ENCODE peak calls at places on chromosomes 11 and 22, in six cellular contexts. Z is mesenchymal stem cell, M is endothelial cell of umbilical vein, L is body of pancreas, X is tibial nerve, C is stomach. K is an unnamed sample. For H3K27me3 and H3K36me3, the result is how much of the 10 kb centered on the place peaks cover.

GRCh38 chr11:105915036-105915435 is 107.0 kb downstream of the MSANTD4 start:
- DNase-seq in X (no peak), Z (no peak), C (no peak), M (no peak), L (no peak), K (no peak)

GRCh38 chr11:118791961-118792578 is 1.1 kb upstream of the DDX6 start:
- DNase-seq in M (no peak), C (peak), X (no peak), Z (no peak), L (no peak), K (no peak)

GRCh38 chr22:48667289-48667688 is 1160.4 kb downstream of the BRD1 start:
- DNase-seq in M (no peak), X (no peak), L (no peak), C (no peak), Z (no peak), K (no peak)

GRCh38 chr22:50737728-50738648 is at the start of gene ACR:
- DNase-seq in L (no peak), M (no peak), C (peak), Z (no peak), X (no peak), K (no peak)

GRCh38 chr11:6505577-6506240 is 8.6 kb downstream of the DNHD1 start:
- DNase-seq in M (peak), L (peak), Z (peak), X (no peak), C (no peak), K (no peak)

GRCh38 chr11:130469181-130469580 is 20.7 kb downstream of the ADAMTS15 start:
- DNase-seq in M (no peak), X (no peak), Z (no peak), C (no peak), L (no peak), K (no peak)

GRCh38 chr22:39666495-39666894 is 95.9 kb downstream of the CACNA1I start:
- DNase-seq in C (no peak), Z (no peak), L (no peak), M (no peak), X (no peak), K (no peak)

GRCh38 chr22:25406510-25407210 is 157.8 kb upstream of the GRK3 start:
- DNase-seq in X (no peak), L (peak), C (no peak), M (no peak), Z (peak), K (no peak)

GRCh38 chr11:27699242-27699925 is 871 bp downstream of the BDNF start:
- DNase-seq in L (no peak), M (peak), X (no peak), Z (peak), C (no peak), K (no peak)

GRCh38 chr11:127890026-127890611 is 697.2 kb downstream of the ETS1 start:
- DNase-seq in L (no peak), M (no peak), C (no peak), Z (no peak), X (no peak), K (no peak)

GRCh38 chr22:45526768-45527360 is 24.2 kb downstream of the FBLN1 start:
- DNase-seq in Z (no peak), X (no peak), C (no peak), L (no peak), M (no peak), K (no peak)

GRCh38 chr11:19938051-19938856 is 222.0 kb downstream of the DBX1 start:
- DNase-seq in L (peak), X (no peak), M (peak), Z (peak), C (peak), K (peak)

GRCh38 chr11:122733301-122733686 is 77.8 kb downstream of the UBASH3B start:
- DNase-seq in X (peak), L (peak), Z (peak), C (no peak), M (peak), K (peak)

GRCh38 chr11:33970984-33971466 is 79.1 kb upstream of the LMO2 start:
- DNase-seq in X (no peak), L (peak), C (peak), Z (peak), M (peak), K (peak)

GRCh38 chr11:47607380-47607779 is 13.2 kb upstream of the C1QTNF4 start:
- DNase-seq in M (peak), Z (peak), C (no peak), X (no peak), L (peak), K (peak)

GRCh38 chr22:29511126-29511854 is 31.3 kb downstream of the NEFH start:
- DNase-seq in L (no peak), M (no peak), X (no peak), C (no peak), Z (no peak), K (no peak)

GRCh38 chr11:107830915-107831540 is 27.6 kb downstream of the SLC35F2 start:
- DNase-seq in L (peak), Z (no peak), C (peak), M (peak), X (no peak), K (no peak)

GRCh38 chr22:45599836-45600577 is 71.6 kb upstream of the ATXN10 start:
- DNase-seq in L (no peak), M (no peak), C (no peak), Z (no peak), X (no peak), K (no peak)

GRCh38 chr11:65773784-65774411 is 6.9 kb downstream of the AP5B1 start:
- DNase-seq in C (peak), M (no peak), X (no peak), L (no peak), Z (no peak), K (no peak)

GRCh38 chr11:109423860-109424190 is 1.8 kb downstream of the C11orf87 start:
- DNase-seq in C (no peak), M (no peak), L (no peak), Z (no peak), X (no peak), K (no peak)

GRCh38 chr11:9172394-9172793 is 81.0 kb upstream of the SCUBE2 start:
- DNase-seq in X (no peak), M (no peak), C (no peak), Z (no peak), L (no peak), K (no peak)

GRCh38 chr11:35419713-35420333 is 465 bp upstream of the SLC1A2 start:
- DNase-seq in C (no peak), X (no peak), M (no peak), Z (peak), L (no peak), K (no peak)

GRCh38 chr11:104332110-104332509 is 168.2 kb upstream of the PDGFD start:
- DNase-seq in X (no peak), C (peak), L (no peak), Z (no peak), M (peak), K (no peak)

GRCh38 chr11:43904737-43905515 is 24.3 kb downstream of the ALKBH3 start:
- DNase-seq in M (peak), L (no peak), C (no peak), Z (peak), X (no peak), K (no peak)

GRCh38 chr11:64296236-64296635 is 3.9 kb upstream of the CATSPERZ start:
- DNase-seq in M (no peak), Z (no peak), L (no peak), C (no peak), X (no peak), K (no peak)
- H3K27me3 ChIP-seq in M (half or more), Z (half or more), L (under half), C (half or more), X (half or more), K (under half)

GRCh38 chr11:64319421-64319761 is 1.5 kb downstream of the PRDX5 start:
- DNase-seq in X (no peak), L (no peak), M (no peak), Z (peak), C (no peak), K (no peak)
- H3K4me3 ChIP-seq in X (no peak), L (no peak), M (no peak), Z (no peak), C (peak), K (peak)

GRCh38 chr11:93736129-93736528 is 5.2 kb downstream of the TAF1D start:
- DNase-seq in C (no peak), M (no peak), L (no peak), X (no peak), Z (peak), K (no peak)

GRCh38 chr11:93735627-93736026 is 5.7 kb downstream of the TAF1D start:
- DNase-seq in L (no peak), C (no peak), Z (no peak), X (no peak), M (no peak), K (no peak)

GRCh38 chr11:93738647-93739081 is 2.6 kb downstream of the TAF1D start:
- DNase-seq in C (no peak), X (no peak), M (peak), Z (peak), L (no peak), K (no peak)

GRCh38 chr11:93740031-93740801 is 1.1 kb downstream of the TAF1D start:
- DNase-seq in Z (no peak), C (no peak), L (peak), X (no peak), M (peak), K (peak)

GRCh38 chr11:93737904-93738612 is 3.2 kb downstream of the TAF1D start:
- DNase-seq in L (no peak), C (no peak), M (peak), X (no peak), Z (no peak), K (no peak)
- H3K36me3 ChIP-seq in L (under half), C (half or more), M (under half), X (under half), Z (under half), K (half or more)

DNA sequence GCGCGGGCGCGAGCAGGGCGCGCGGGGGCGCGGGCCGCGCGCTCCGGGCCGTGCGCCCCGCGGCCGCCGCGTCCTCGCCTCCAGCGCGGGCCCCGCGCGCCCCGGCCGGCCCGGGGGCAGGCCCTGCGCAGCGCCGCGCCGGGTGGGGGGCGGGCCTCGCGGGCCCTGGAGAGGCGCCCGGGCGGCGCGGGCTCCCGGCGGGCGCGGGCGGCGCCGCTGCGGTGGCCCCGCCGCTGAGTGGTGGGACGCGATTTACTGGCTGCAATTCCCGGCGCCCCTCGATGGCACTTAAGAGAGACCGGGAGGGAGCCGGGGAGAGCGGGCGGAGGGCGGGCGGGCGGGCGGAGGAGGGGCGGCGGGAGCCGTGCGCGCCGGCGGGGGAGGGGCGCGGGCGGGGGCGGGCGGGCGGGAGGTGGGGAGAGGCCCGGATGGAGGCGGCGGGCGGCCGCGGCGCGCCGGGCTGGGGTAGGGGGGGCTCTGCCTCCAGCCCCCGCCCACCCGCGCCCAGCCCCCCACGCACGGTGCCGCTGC is 73.2 kb upstream of the TCF20 start:
- DNase-seq in X (no peak), Z (no peak), C (no peak), L (no peak), M (no peak), K (peak)
- H3K27me3 ChIP-seq in X (under half), Z (under half), C (under half), L (under half), M (under half), K (under half)

DNA sequence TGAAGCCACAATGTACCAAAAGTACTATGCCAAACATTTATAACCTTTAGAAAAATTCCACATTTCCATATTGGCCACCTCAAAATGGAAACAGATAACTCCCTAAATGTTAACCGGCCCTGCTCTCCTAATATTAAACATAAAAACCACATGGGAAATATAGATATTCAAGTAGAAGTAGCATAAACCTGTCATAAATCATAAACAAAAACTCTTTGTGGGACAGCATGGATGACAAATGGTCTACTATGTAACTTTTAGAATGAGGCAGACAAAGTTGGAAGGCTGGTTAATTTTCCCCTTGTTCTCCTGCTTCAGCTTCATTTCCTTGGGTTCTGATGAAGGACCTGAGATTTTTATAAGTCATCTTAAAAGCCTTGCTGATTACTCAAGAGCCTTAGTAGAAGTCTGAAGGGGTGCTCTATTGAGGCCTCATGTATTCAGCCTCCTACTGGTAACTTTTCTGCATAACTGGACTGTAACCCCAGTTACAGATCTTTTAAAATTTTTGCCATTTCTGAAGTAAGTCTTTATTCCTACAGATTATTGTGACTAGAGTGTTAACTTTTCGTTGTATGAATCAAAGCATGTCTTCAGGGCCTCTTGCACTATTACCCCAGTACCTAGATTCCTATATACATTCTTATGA is 116.4 kb downstream of the STIM1 start:
- DNase-seq in L (no peak), M (no peak), X (no peak), Z (peak), C (no peak), K (no peak)
- H3K4me3 ChIP-seq in L (no peak), M (no peak), X (no peak), Z (no peak), C (no peak), K (no peak)

GRCh38 chr11:32962016-32962415 is 53.7 kb upstream of the DEPDC7 start:
- DNase-seq in L (no peak), X (no peak), Z (peak), C (no peak), M (no peak), K (no peak)
- H3K36me3 ChIP-seq in L (under half), X (under half), Z (under half), C (half or more), M (under half), K (under half)

GRCh38 chr11:46330154-46330886 is 16.9 kb upstream of the DGKZ start:
- DNase-seq in C (no peak), X (no peak), M (no peak), L (no peak), Z (no peak), K (no peak)
- H3K27me3 ChIP-seq in C (half or more), X (half or more), M (under half), L (under half), Z (under half), K (under half)

DNA sequence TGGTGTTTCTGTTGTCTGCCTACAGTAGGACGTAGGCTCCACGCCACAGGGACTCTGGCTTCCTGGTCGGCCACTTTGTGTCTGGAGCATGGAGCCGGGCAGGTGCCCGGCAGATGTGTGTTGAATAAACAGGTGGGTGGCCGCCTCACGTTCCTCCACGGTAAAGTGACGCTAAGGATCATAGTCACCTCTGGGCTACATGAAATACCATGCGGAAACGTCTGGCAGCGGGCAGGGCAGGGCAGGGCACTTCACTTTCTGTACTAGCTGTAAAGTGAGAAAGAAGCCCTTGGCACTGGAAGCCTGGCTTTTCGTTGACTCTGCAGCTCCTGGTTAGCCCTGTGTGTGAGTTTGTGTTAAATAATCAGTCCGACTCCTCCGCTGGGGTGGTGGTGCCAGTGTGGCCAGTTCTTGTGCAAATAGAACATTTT is 52.4 kb downstream of the MCM5 start:
- DNase-seq in L (no peak), Z (no peak), X (no peak), M (no peak), C (peak), K (no peak)
- H3K4me3 ChIP-seq in L (no peak), Z (no peak), X (no peak), M (no peak), C (no peak), K (no peak)

K was measured in MG63.